ENCODE peak calls at places on chromosomes 6 and 20, in five cellular contexts. O is activated CD4-positive, alpha-beta T cell treated with anti-CD3 and anti-CD28 coated beads for 48 hours; Q is PC-3; B is activated naive CD4-positive, alpha-beta T cell treated with Interleukin-2 at 50 U/mL for 16 hours; R is GM12864. K is an unnamed sample.

GRCh38 chr20:3172933-3173581 is at the start of gene LZTS3:
- DNase-seq in B (peak), O (peak), Q (peak), R (no peak), K (peak)

GRCh38 chr6:137416376-137417109 is 77.7 kb downstream of the OLIG3 start:
- DNase-seq in B (no peak), Q (no peak), O (no peak), R (no peak), K (no peak)

GRCh38 chr6:47679507-47679906 is 18.9 kb upstream of the ADGRF4 start:
- DNase-seq in Q (no peak), B (no peak), O (no peak), R (no peak), K (no peak)

GRCh38 chr6:138590796-138591709 is 91.8 kb upstream of the NHSL1 start:
- DNase-seq in Q (peak), O (peak), R (peak), B (peak), K (peak)

GRCh38 chr6:35320031-35320410 is 22.3 kb upstream of the PPARD start:
- DNase-seq in R (no peak), B (no peak), O (no peak), Q (no peak), K (no peak)

GRCh38 chr20:36614781-36615557 is 9.4 kb downstream of the RAB5IF start:
- DNase-seq in R (no peak), B (no peak), O (no peak), Q (no peak), K (no peak)

GRCh38 chr6:156851447-156851846 is 74.3 kb downstream of the ARID1B start:
- DNase-seq in Q (no peak), B (no peak), R (no peak), O (no peak), K (no peak)

GRCh38 chr6:90294989-90295853 is 1.4 kb downstream of the BACH2 start:
- DNase-seq in Q (peak), O (peak), B (peak), R (no peak), K (peak)

GRCh38 chr20:2771631-2772080 is 28.8 kb downstream of the CPXM1 start:
- DNase-seq in B (no peak), R (no peak), Q (peak), O (no peak), K (no peak)

GRCh38 chr6:157143171-157143884 is 180.0 kb downstream of the TMEM242 start:
- DNase-seq in O (peak), R (no peak), Q (peak), B (peak), K (no peak)

GRCh38 chr20:592506-592905 is 17.6 kb downstream of the TCF15 start:
- DNase-seq in B (no peak), Q (no peak), R (no peak), O (no peak), K (no peak)

GRCh38 chr6:164507197-164507957 is 802.0 kb downstream of the C6orf118 start:
- DNase-seq in R (no peak), Q (no peak), O (no peak), B (no peak), K (no peak)

GRCh38 chr6:138520463-138520862 is 21.2 kb upstream of the NHSL1 start:
- DNase-seq in R (no peak), Q (peak), B (no peak), O (no peak), K (no peak)

GRCh38 chr6:159217595-159218275 is 48.5 kb downstream of the FNDC1 start:
- DNase-seq in B (no peak), R (no peak), Q (peak), O (peak), K (peak)

GRCh38 chr20:1308702-1309095 is 20.2 kb downstream of the SDCBP2 start:
- DNase-seq in Q (no peak), R (no peak), B (no peak), O (no peak), K (no peak)

GRCh38 chr20:25248501-25249172 is 752 bp downstream of the PYGB start:
- DNase-seq in B (peak), Q (peak), O (peak), R (no peak), K (peak)

GRCh38 chr6:40472354-40472753 is 114.8 kb downstream of the LRFN2 start:
- DNase-seq in O (no peak), B (no peak), Q (no peak), R (no peak), K (no peak)

GRCh38 chr6:143150291-143150690 is 89.6 kb downstream of the AIG1 start:
- DNase-seq in R (no peak), O (no peak), B (no peak), Q (no peak), K (no peak)

GRCh38 chr6:36550473-36551000 is 3.3 kb upstream of the STK38 start:
- DNase-seq in R (no peak), O (no peak), B (no peak), Q (no peak), K (no peak)

GRCh38 chr6:154292855-154293519 is 63.6 kb downstream of the IPCEF1 start:
- DNase-seq in O (no peak), Q (peak), R (no peak), B (no peak), K (no peak)

GRCh38 chr6:15264902-15265761 is 19.3 kb downstream of the JARID2 start:
- DNase-seq in R (no peak), O (no peak), Q (no peak), B (no peak), K (no peak)

GRCh38 chr6:34569361-34569973 is 13.3 kb upstream of the SPDEF start:
- DNase-seq in Q (no peak), R (no peak), O (no peak), B (no peak), K (no peak)

GRCh38 chr6:157834549-157834948 is 11.5 kb downstream of the SNX9 start:
- DNase-seq in Q (no peak), R (no peak), O (no peak), B (no peak), K (no peak)

GRCh38 chr20:57894096-57894495 is 184.3 kb upstream of the PMEPA1 start:
- DNase-seq in Q (no peak), O (no peak), R (no peak), B (no peak), K (no peak)

GRCh38 chr6:16725145-16725864 is 36.0 kb downstream of the ATXN1 start:
- DNase-seq in O (no peak), B (no peak), R (no peak), Q (peak), K (no peak)

GRCh38 chr20:32432277-32432676 is 74.1 kb downstream of the ASXL1 start:
- DNase-seq in O (no peak), R (no peak), B (no peak), Q (no peak), K (no peak)

GRCh38 chr6:147947521-147947920 is 395.1 kb upstream of the SASH1 start:
- DNase-seq in B (no peak), O (no peak), Q (no peak), R (no peak), K (peak)

GRCh38 chr20:56391037-56391436 is 978 bp downstream of the AURKA start:
- DNase-seq in O (no peak), B (no peak), R (no peak), Q (no peak), K (no peak)

GRCh38 chr6:195861-196360 is 96.4 kb upstream of the DUSP22 start:
- DNase-seq in O (peak), Q (no peak), B (peak), R (no peak), K (peak)

GRCh38 chr20:56465997-56466396 is 2.4 kb upstream of the RTF2 start:
- DNase-seq in Q (no peak), R (peak), B (no peak), O (no peak), K (no peak)

GRCh38 chr6:125790403-125791150 is at the start of gene NCOA7:
- DNase-seq in B (peak), R (no peak), O (peak), Q (peak), K (peak)

GRCh38 chr20:19492116-19492515 is 265.9 kb upstream of the RIN2 start:
- DNase-seq in O (no peak), R (no peak), Q (peak), B (no peak), K (no peak)

GRCh38 chr6:145241039-145241438 is 494.3 kb downstream of the EPM2A start:
- DNase-seq in Q (peak), R (no peak), O (no peak), B (no peak), K (no peak)

GRCh38 chr20:62119591-62120364 is 2.5 kb upstream of the LSM14B start:
- DNase-seq in Q (no peak), B (no peak), R (no peak), O (no peak), K (peak)

GRCh38 chr20:3085571-3086072 is 1.1 kb upstream of the AVP start:
- DNase-seq in Q (no peak), B (no peak), R (no peak), O (no peak), K (no peak)

GRCh38 chr6:147974376-147974775 is 368.3 kb upstream of the SASH1 start:
- DNase-seq in O (no peak), B (no peak), R (no peak), Q (peak), K (no peak)